ENCODE peak calls at places on chromosomes 13 and 19, in six cellular contexts. W, D, S, L, Q and A are unnamed samples.
A peak's percentile ranks its signal among the peaks of the same experiment; 100 is the strongest.

GRCh38 chr19:50313812-50314536 is 15.2 kb downstream of the KCNC3 start:
- DNase-seq in L (no peak), S (peak; percentile 58), D (peak; percentile 25), Q (no peak), W (no peak), A (no peak)

GRCh38 chr13:81872581-81872980 is 1531.7 kb upstream of the SPRY2 start:
- DNase-seq in Q (no peak), S (no peak), W (no peak), D (peak; percentile 45), L (no peak), A (no peak)

GRCh38 chr13:85230754-85231153 is 568.5 kb downstream of the SLITRK6 start:
- DNase-seq in Q (no peak), D (no peak), W (no peak), S (no peak), L (no peak), A (no peak)

GRCh38 chr19:7874080-7874856 is at the start of gene PRR36:
- DNase-seq in W (no peak), Q (no peak), L (peak; percentile 53), S (no peak), D (peak; percentile 90), A (no peak)

GRCh38 chr13:80649274-80649673 is 308.3 kb upstream of the SPRY2 start:
- DNase-seq in L (no peak), S (no peak), D (no peak), W (no peak), Q (no peak), A (no peak)

GRCh38 chr13:40141859-40142555 is 486.5 kb downstream of the COG6 start:
- DNase-seq in W (no peak), L (no peak), Q (no peak), D (no peak), S (no peak), A (no peak)

GRCh38 chr19:50378863-50379236 is 2.6 kb downstream of the NR1H2 start:
- DNase-seq in D (no peak), L (no peak), W (no peak), S (no peak), Q (no peak), A (no peak)

GRCh38 chr19:4452230-4452990 is 5.2 kb downstream of the UBXN6 start:
- DNase-seq in D (no peak), Q (no peak), S (no peak), L (no peak), W (no peak), A (no peak)

GRCh38 chr13:111365149-111366005 is 44.9 kb downstream of the TEX29 start:
- DNase-seq in Q (no peak), L (no peak), S (no peak), W (no peak), D (no peak), A (no peak)

GRCh38 chr13:112424098-112424497 is 47.9 kb downstream of the SPACA7 start:
- DNase-seq in L (no peak), Q (no peak), W (no peak), S (no peak), D (no peak), A (no peak)

GRCh38 chr19:18795540-18795939 is 4.4 kb upstream of the COMP start:
- DNase-seq in W (no peak), S (peak; percentile 67), Q (no peak), D (no peak), L (no peak), A (no peak)

GRCh38 chr13:113851480-113851803 is 12.4 kb downstream of the GAS6 start:
- DNase-seq in W (no peak), S (no peak), L (no peak), D (no peak), Q (no peak), A (no peak)

GRCh38 chr13:29844441-29844840 is 6.0 kb downstream of the UBL3 start:
- DNase-seq in L (no peak), Q (no peak), S (no peak), W (no peak), D (no peak), A (no peak)

GRCh38 chr19:3585301-3586123 is at the start of gene GIPC3:
- DNase-seq in Q (no peak), S (no peak), L (no peak), D (no peak), W (no peak), A (no peak)

GRCh38 chr13:46295531-46296464 is 84.1 kb downstream of the LRRC63 start:
- DNase-seq in W (peak; percentile 34), Q (peak; percentile 54), S (no peak), D (no peak), L (peak; percentile 91), A (peak; percentile 75)

GRCh38 chr19:21947775-21948174 is 63.0 kb downstream of the ZNF208 start:
- DNase-seq in L (peak; percentile 16), S (no peak), Q (no peak), W (no peak), D (peak; percentile 0), A (no peak)
- H3K9me3 ChIP-seq in L (peaks cover 33% of the 10 kb centered on the region), S (peaks cover 95% of the 10 kb centered on the region), Q (peaks cover 58% of the 10 kb centered on the region), W (peaks cover 69% of the 10 kb centered on the region), D (no peaks in the 10 kb centered on the region), A (peaks cover 48% of the 10 kb centered on the region)

DNA sequence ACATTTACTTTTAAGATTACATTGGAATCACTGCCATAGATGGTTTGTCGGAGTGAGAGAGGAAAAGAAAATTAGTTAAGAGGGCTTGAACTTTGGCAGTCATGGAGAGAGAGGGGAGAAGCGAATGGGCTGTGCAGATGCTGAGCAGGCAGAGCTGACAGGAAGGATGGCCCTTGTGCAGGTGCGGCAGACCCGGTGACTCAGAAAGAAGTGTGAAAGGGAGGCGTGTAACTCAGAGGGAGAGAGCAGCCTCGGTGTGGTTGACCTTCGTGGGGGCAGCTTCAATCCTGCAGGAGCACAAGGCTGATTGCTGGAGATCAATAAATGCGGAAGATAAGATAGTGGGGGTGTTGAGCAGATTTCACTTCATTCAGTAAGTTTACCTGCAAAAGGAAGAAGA is 76.9 kb downstream of the TNFSF13B start:
- DNase-seq in S (peak; percentile 41), D (no peak), Q (peak; percentile 31), W (no peak), L (no peak), A (no peak)
- H3K27me3 ChIP-seq in S (no peaks in the 10 kb centered on the region), D (no peaks in the 10 kb centered on the region), Q (no peaks in the 10 kb centered on the region), W (no peaks in the 10 kb centered on the region), L (peaks cover 11% of the 10 kb centered on the region), A (no peaks in the 10 kb centered on the region)

GRCh38 chr19:34767967-34768366 is 5.0 kb downstream of the ZNF599 start:
- DNase-seq in L (no peak), D (no peak), Q (no peak), S (no peak), W (no peak), A (no peak)
- H3K9me3 ChIP-seq in L (peaks cover 8% of the 10 kb centered on the region), D (no peaks in the 10 kb centered on the region), Q (peaks cover 4% of the 10 kb centered on the region), S (peaks cover 49% of the 10 kb centered on the region), W (peaks cover 12% of the 10 kb centered on the region), A (peaks cover 14% of the 10 kb centered on the region)

GRCh38 chr19:29491995-29492577 is 33.7 kb upstream of the VSTM2B start:
- DNase-seq in S (no peak), Q (no peak), D (no peak), W (no peak), L (no peak), A (no peak)
- H3K27me3 ChIP-seq in S (no peaks in the 10 kb centered on the region), Q (no peaks in the 10 kb centered on the region), D (peaks cover 3% of the 10 kb centered on the region), W (peaks cover 17% of the 10 kb centered on the region), L (no peaks in the 10 kb centered on the region), A (peaks cover 8% of the 10 kb centered on the region)

GRCh38 chr13:33195693-33196464 is 89.7 kb downstream of the STARD13 start:
- DNase-seq in L (no peak), D (no peak), S (no peak), Q (no peak), W (no peak), A (no peak)
- H3K9me3 ChIP-seq in L (no peaks in the 10 kb centered on the region), D (no peaks in the 10 kb centered on the region), S (no peaks in the 10 kb centered on the region), Q (no peaks in the 10 kb centered on the region), W (no peaks in the 10 kb centered on the region), A (no peaks in the 10 kb centered on the region)